ENCODE peak calls at places on chromosomes 6 and 20, in five cellular contexts. S is colonic mucosa, R is AG10803, L is fibroblast of lung, X is coronary artery. E is an unnamed sample.

GRCh38 chr6:106519460-106520394 is 109.6 kb downstream of the RTN4IP1 start:
- DNase-seq in X (no peak), S (no peak), R (peak; percentile 99), L (peak; percentile 98), E (no peak)

GRCh38 chr20:38186788-38187221 is 21.7 kb upstream of the TGM2 start:
- DNase-seq in L (peak; percentile 87), X (no peak), S (no peak), R (no peak), E (no peak)

GRCh38 chr20:5797843-5798462 is 47.8 kb downstream of the SHLD1 start:
- DNase-seq in X (no peak), R (no peak), L (no peak), S (no peak), E (no peak)

GRCh38 chr6:116255246-116255800 is 1.4 kb upstream of the TSPYL4 start:
- DNase-seq in R (peak; percentile 34), S (no peak), X (no peak), L (peak; percentile 29), E (peak; percentile 23)

GRCh38 chr6:11918739-11919605 is 93.1 kb upstream of the HIVEP1 start:
- DNase-seq in R (no peak), S (no peak), L (peak; percentile 13), X (no peak), E (no peak)

GRCh38 chr6:313917-314316 is 21.6 kb downstream of the DUSP22 start:
- DNase-seq in X (peak; percentile 75), L (no peak), R (no peak), S (no peak), E (no peak)

GRCh38 chr20:19995220-19995863 is 21.8 kb upstream of the NAA20 start:
- DNase-seq in X (no peak), L (peak; percentile 59), R (peak; percentile 71), S (no peak), E (no peak)

GRCh38 chr20:33993800-33994623 is at the start of gene RALY:
- DNase-seq in R (peak; percentile 79), L (peak; percentile 79), X (peak; percentile 90), S (peak; percentile 89), E (no peak)

GRCh38 chr6:109019911-109020310 is 74.7 kb downstream of the SESN1 start:
- DNase-seq in X (no peak), L (no peak), S (no peak), R (no peak), E (peak; percentile 83)

GRCh38 chr6:22709804-22710203 is 140.4 kb downstream of the HDGFL1 start:
- DNase-seq in X (no peak), L (peak; percentile 7), S (no peak), R (no peak), E (no peak)

GRCh38 chr6:145044606-145045275 is 690.6 kb downstream of the EPM2A start:
- DNase-seq in L (peak; percentile 68), S (no peak), X (no peak), R (peak; percentile 80), E (no peak)

GRCh38 chr6:147106759-147107401 is 97.3 kb upstream of the STXBP5 start:
- DNase-seq in X (no peak), R (peak; percentile 17), L (peak; percentile 52), S (no peak), E (no peak)

GRCh38 chr6:4364711-4365110 is 229.3 kb upstream of the ECI2 start:
- DNase-seq in S (peak; percentile 63), R (no peak), L (no peak), X (no peak), E (no peak)

GRCh38 chr20:19943021-19943659 is 74.0 kb upstream of the NAA20 start:
- DNase-seq in S (no peak), X (no peak), L (no peak), R (no peak), E (peak; percentile 80)

GRCh38 chr6:22300287-22300998 is 3.6 kb upstream of the PRL start:
- DNase-seq in L (no peak), R (no peak), S (no peak), X (no peak), E (no peak)

GRCh38 chr20:14979472-14979986 is 642.1 kb upstream of the FLRT3 start:
- DNase-seq in X (no peak), S (no peak), L (peak; percentile 1), R (no peak), E (no peak)

GRCh38 chr20:45372646-45373352 is 5.3 kb downstream of the TP53TG5 start:
- DNase-seq in S (no peak), X (peak; percentile 86), L (no peak), R (peak; percentile 16), E (no peak)

GRCh38 chr20:10360878-10361277 is 73.1 kb downstream of the MKKS start:
- DNase-seq in S (no peak), R (no peak), L (peak; percentile 84), X (no peak), E (no peak)

GRCh38 chr6:141033101-141033500 is 1099.6 kb upstream of the GJE1 start:
- DNase-seq in R (peak; percentile 30), X (no peak), L (peak; percentile 15), S (no peak), E (no peak)

GRCh38 chr20:64055893-64056638 is 6.6 kb upstream of the SOX18 start:
- DNase-seq in L (no peak), R (no peak), X (no peak), S (no peak), E (no peak)

GRCh38 chr6:159493888-159494632 is 199.0 kb downstream of the SOD2 start:
- DNase-seq in R (peak; percentile 15), S (no peak), L (no peak), X (no peak), E (no peak)

GRCh38 chr6:87483929-87484328 is 11.2 kb downstream of the SLC35A1 start:
- DNase-seq in L (peak; percentile 67), S (no peak), X (no peak), R (peak; percentile 44), E (no peak)

GRCh38 chr6:87482382-87482781 is 9.6 kb downstream of the SLC35A1 start:
- DNase-seq in X (no peak), L (no peak), S (no peak), R (no peak), E (no peak)

GRCh38 chr6:87484491-87484890 is 11.7 kb downstream of the SLC35A1 start:
- DNase-seq in S (no peak), L (no peak), R (no peak), X (no peak), E (no peak)

GRCh38 chr6:87481936-87482335 is 9.2 kb downstream of the SLC35A1 start:
- DNase-seq in X (no peak), S (no peak), R (no peak), L (no peak), E (no peak)

DNA sequence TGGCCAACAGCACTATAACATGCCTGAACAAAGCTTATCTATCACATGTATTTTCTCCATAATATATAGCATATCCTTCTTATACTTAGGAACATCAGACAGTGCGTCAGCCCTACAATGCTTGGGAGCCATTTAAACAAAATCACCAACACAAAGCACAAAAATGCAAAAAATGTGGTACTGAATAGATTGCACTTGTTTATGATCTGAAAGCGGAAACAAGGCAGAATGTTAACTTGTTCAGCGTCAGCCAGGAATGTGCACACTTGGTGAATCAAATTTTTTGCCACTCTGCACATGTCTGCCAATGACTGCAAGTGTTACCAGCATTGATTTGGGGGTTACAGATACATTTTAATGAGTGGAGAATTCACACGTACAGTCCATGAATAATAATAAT is 14.8 kb downstream of the SLC35A1 start:
- DNase-seq in S (no peak), X (no peak), R (peak; percentile 4), L (peak; percentile 41), E (no peak)
- TF ChIP-seq CTCF in S (no peak), X (no peak), R (no peak), L (no peak), E (no peak)

GRCh38 chr6:37060195-37060559 is 54.7 kb downstream of the FGD2 start:
- DNase-seq in L (no peak), R (no peak), S (no peak), X (no peak), E (no peak)

GRCh38 chr6:37058084-37058586 is 52.7 kb downstream of the FGD2 start:
- DNase-seq in R (peak; percentile 74), L (peak; percentile 40), S (no peak), X (no peak), E (no peak)

GRCh38 chr6:37061157-37061804 is 55.8 kb downstream of the FGD2 start:
- DNase-seq in S (no peak), L (no peak), R (no peak), X (no peak), E (no peak)

GRCh38 chr6:37057678-37058077 is 52.2 kb downstream of the FGD2 start:
- DNase-seq in L (no peak), X (no peak), R (no peak), S (no peak), E (no peak)

DNA sequence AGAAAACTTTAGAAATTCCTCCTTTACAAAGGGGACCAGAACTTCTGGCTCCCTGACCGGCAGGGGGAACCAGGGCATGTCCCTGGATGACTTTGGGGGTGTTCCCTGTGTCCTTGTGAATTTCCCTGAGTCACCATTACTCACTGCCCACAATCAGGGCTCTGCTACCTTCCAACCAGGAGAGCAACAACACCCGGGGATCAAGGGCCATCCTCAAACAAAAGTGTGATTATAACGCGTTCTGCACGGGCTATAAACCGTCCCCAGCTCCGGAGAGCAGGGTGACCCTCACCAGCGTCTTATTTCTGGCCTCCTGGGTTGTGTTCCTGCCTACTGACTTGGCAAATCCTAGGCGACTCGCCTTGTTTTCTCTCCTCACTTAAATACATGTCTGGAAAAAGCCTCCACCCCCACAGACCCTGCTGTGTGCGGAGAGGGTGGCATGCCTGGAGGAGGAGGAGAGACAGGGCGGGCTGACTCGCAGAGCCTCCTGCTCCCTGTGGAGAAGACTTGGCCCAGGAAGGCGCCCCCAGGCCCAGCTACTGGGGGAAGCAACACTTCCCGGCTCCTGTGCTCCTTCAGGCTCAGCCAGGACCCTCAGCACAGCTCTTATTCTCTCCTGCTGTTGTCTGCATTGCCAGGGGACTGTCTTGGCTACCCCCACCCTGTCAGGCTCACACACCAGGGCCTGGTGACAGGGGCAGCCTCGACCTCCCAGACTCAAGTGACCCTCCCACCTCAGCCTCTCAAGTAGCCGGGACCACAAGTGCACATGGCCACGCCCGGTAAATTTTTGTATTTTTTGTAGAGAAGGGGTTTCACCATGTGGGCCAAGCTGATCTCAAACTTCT is 54.1 kb downstream of the FGD2 start:
- DNase-seq in S (peak; percentile 62), X (no peak), L (peak; percentile 97), R (peak; percentile 95), E (no peak)
- H3K4me3 ChIP-seq in S (no peak overlapping the region), X (peak overlapping the region; percentile 26), L (peak overlapping the region; percentile 30), R (peak overlapping the region; percentile 42), E (no peak overlapping the region)

DNA sequence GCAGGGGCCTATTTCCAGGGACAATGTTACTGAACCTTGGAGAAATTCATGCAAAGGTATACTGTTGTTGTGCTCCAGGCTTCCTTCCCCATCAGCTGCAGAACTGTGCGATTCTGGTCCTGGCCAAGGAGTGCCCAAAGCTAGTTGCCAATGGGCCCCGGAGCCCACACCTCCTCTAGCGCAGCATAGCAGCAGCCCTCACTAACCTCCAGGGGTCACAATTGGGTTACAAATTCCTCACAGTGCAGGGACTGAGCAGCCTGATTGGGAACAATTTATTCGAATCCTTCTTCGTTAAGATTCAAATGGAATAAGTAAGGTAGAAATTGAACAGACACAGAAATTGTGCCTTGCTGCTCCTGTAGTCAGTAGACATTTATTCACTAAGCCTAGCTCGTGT is 284.9 kb downstream of the PRKN start:
- DNase-seq in L (peak; percentile 1), S (no peak), R (no peak), X (no peak), E (peak; percentile 10)
- TF ChIP-seq CTCF in L (no peak), S (no peak), R (no peak), X (no peak), E (peak; percentile 70)

DNA sequence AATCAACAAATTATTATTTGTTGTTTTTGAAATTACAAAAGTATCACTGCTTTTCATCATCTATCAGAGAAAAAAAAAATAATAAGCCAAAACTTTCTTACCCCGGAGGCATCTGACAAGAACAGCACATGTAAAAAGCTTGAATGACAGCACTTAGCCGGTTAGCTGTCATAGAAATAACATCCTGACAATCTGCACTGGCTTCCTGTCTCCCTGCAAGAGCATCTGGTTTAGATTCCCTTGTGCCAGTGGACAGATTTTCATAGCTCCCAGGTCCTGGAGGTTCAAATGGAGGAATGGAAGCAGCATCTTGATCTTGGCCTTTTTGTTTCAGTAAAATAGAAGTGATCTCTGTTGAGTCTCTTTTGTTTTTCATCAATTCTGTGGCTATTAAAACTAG is 74.8 kb downstream of the HACE1 start:
- DNase-seq in L (peak; percentile 11), X (no peak), S (no peak), R (peak; percentile 49), E (no peak)
- H3K4me3 ChIP-seq in L (no peak overlapping the region), X (no peak overlapping the region), S (no peak overlapping the region), R (no peak overlapping the region), E (no peak overlapping the region)